ENCODE peak calls at places on chromosome 15, in nine cellular contexts. O is HCT116, K is astrocyte of the cerebellum, G is IMR-90, R is fibroblast of lung, T is OCI-LY7, P is adrenal gland, B is choroid plexus epithelial cell, H is foreskin fibroblast. X is an unnamed sample.

GRCh38 chr15:65937046-65937445 is 67.8 kb downstream of the RAB11A start:
- DNase-seq in O (no peak), K (no peak), G (no peak), R (no peak), T (no peak), P (no peak), B (no peak), H (no peak), X (no peak)

GRCh38 chr15:63572749-63573464 is 24.3 kb upstream of the FBXL22 start:
- DNase-seq in O (no peak), K (no peak), G (no peak), R (no peak), T (no peak), P (no peak), B (no peak), H (no peak), X (no peak)

GRCh38 chr15:80095959-80096358 is 36.5 kb downstream of the ZFAND6 start:
- DNase-seq in O (no peak), K (no peak), G (no peak), R (no peak), T (no peak), P (no peak), B (no peak), H (no peak), X (no peak)

GRCh38 chr15:49239105-49239504 is 69.1 kb downstream of the GALK2 start:
- DNase-seq in O (no peak), K (no peak), G (peak; percentile 33), R (no peak), T (no peak), P (no peak), B (no peak), H (no peak), X (no peak)

GRCh38 chr15:78080088-78080460 is 2.6 kb upstream of the TBC1D2B start:
- DNase-seq in O (no peak), K (no peak), G (no peak), R (no peak), T (no peak), P (no peak), B (no peak), H (no peak), X (no peak)

GRCh38 chr15:62450061-62450460 is 285.0 kb upstream of the C2CD4B start:
- DNase-seq in O (no peak), K (no peak), G (no peak), R (no peak), T (no peak), P (no peak), B (no peak), H (no peak), X (no peak)

GRCh38 chr15:71275098-71275497 is 159.8 kb downstream of the THSD4 start:
- DNase-seq in O (no peak), K (peak; percentile 70), G (peak; percentile 92), R (peak; percentile 69), T (no peak), P (no peak), B (peak; percentile 80), H (peak; percentile 91), X (peak; percentile 90)

GRCh38 chr15:48978638-48979037 is 14.9 kb upstream of the SHC4 start:
- DNase-seq in O (no peak), K (no peak), G (no peak), R (no peak), T (no peak), P (no peak), B (no peak), H (no peak), X (no peak)

GRCh38 chr15:82830427-82831173 is 21.2 kb downstream of the WHAMM start:
- DNase-seq in O (no peak), K (no peak), G (no peak), R (no peak), T (no peak), P (no peak), B (no peak), H (no peak), X (no peak)

GRCh38 chr15:82832601-82833209 is 23.3 kb downstream of the WHAMM start:
- DNase-seq in O (peak; percentile 64), K (peak; percentile 79), G (peak; percentile 93), R (peak; percentile 87), T (no peak), P (no peak), B (peak; percentile 86), H (peak; percentile 89), X (no peak)

GRCh38 chr15:82833283-82833682 is 23.9 kb downstream of the WHAMM start:
- DNase-seq in O (no peak), K (no peak), G (no peak), R (no peak), T (no peak), P (no peak), B (no peak), H (no peak), X (no peak)

GRCh38 chr15:82829234-82829633 is 19.8 kb downstream of the WHAMM start:
- DNase-seq in O (no peak), K (no peak), G (no peak), R (no peak), T (no peak), P (no peak), B (no peak), H (no peak), X (no peak)

DNA sequence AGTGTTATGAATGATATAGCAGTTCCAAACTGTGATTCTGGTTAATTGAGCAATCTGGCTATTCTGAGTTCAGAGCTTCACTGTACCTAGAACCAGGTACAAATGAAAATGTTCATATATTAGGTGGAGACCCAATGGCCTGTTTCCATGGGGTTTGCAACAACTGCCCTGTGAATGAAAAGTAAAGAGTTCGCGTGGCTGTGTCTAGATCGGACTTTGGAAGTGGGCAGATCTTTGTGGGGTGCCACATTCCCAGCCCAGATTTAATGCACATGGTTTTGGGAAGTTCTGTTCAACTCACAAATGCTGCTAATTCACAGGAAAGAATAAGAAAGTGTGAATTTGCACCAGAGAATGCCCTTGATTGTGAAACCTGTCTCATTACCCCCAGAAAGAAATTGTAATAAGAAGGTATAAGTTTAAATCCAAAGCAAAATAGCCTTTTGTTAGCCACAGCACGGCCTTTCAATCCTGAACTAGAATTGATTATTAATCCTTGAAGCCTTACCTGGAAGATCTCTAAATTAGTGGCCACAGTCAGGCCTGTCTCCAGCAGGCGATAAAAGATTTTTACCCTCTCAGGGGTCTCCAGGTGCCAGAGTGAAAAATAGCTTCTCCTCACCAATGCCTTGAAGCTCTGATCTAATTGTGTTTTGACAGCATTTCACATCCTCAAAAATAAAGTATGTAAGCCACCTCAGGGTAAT is 22.6 kb downstream of the WHAMM start:
- DNase-seq in O (no peak), K (no peak), G (no peak), R (no peak), T (no peak), P (no peak), B (no peak), H (no peak), X (no peak)
- H3K4me3 ChIP-seq in O (peak overlapping the region; percentile 28), K (no peak overlapping the region), G (no peak overlapping the region), R (no peak overlapping the region), T (no peak overlapping the region), P (no peak overlapping the region), B (no peak overlapping the region), H (no peak overlapping the region), X (no peak overlapping the region)

GRCh38 chr15:41930867-41931222 is 37.0 kb upstream of the SPTBN5 start:
- DNase-seq in O (no peak), K (no peak), G (no peak), R (no peak), T (no peak), P (no peak), B (no peak), H (no peak), X (no peak)

GRCh38 chr15:41930221-41930866 is 36.5 kb upstream of the SPTBN5 start:
- DNase-seq in O (peak; percentile 31), K (peak; percentile 94), G (peak; percentile 97), R (peak; percentile 97), T (no peak), P (peak; percentile 55), B (peak; percentile 87), H (peak; percentile 93), X (no peak)

GRCh38 chr15:41928100-41928499 is 34.2 kb upstream of the SPTBN5 start:
- DNase-seq in O (no peak), K (no peak), G (no peak), R (no peak), T (no peak), P (no peak), B (no peak), H (no peak), X (no peak)

GRCh38 chr15:41927516-41927915 is 33.7 kb upstream of the SPTBN5 start:
- DNase-seq in O (no peak), K (no peak), G (no peak), R (no peak), T (peak; percentile 42), P (no peak), B (no peak), H (no peak), X (peak; percentile 32)

DNA sequence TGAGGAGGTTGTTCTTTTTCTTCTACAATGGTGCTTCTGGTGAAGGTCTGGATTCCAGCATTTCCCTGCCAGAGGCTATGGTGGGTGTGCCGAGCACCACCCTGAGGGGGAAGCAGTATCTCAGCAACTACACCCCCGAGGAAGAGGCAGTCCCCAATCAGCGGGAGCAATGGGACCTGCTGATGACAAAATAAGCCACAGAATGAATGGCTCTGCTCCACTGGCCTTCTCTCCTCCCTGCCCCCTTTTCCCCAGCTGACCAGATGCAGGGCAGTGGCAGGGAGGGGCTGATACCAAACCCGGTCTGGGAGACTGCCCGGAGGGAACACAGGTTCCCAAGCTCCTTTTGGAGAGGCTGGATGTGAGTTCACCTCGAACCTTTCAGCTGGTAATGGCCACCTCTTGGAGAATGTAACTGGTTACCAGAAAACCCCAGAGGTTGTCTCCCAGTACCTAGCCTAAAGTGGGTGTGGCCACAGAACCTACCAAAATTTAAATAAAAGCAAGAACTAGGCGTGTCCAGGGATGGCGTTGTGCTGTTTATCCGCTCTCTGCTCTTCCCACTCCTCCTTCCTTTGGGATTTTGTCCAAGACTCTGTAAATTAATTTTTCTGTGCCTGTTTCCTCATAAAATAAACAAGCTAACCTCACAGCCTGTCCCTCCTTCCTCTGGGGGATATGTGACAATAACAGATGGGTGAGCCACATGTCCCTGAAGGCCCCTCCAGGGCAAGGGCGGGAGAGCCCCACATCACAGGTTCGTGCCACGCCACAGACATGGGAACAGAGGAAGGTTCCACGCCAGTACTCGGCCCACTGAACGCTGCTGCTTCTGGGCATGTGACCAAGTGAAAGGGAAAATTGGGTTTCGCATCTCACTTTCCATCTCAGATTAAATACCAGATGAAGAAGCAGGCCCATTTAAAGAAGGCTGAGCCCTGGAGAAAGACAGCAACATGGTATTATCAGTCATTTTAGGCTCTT is 35.1 kb upstream of the SPTBN5 start:
- DNase-seq in O (no peak), K (no peak), G (no peak), R (peak; percentile 42), T (no peak), P (no peak), B (no peak), H (peak; percentile 39), X (no peak)
- H3K4me3 ChIP-seq in O (no peak overlapping the region), K (no peak overlapping the region), G (no peak overlapping the region), R (no peak overlapping the region), T (no peak overlapping the region), P (no peak overlapping the region), B (no peak overlapping the region), H (no peak overlapping the region), X (no peak overlapping the region)

GRCh38 chr15:40098489-40099261 is 10.0 kb downstream of the BMF start:
- DNase-seq in O (no peak), K (peak; percentile 93), G (peak; percentile 98), R (peak; percentile 95), T (peak; percentile 89), P (peak; percentile 83), B (peak; percentile 96), H (peak; percentile 90), X (peak; percentile 73)

GRCh38 chr15:40097096-40097967 is 11.3 kb downstream of the BMF start:
- DNase-seq in O (no peak), K (no peak), G (no peak), R (no peak), T (no peak), P (no peak), B (no peak), H (no peak), X (no peak)

GRCh38 chr15:40100133-40100946 is 8.3 kb downstream of the BMF start:
- DNase-seq in O (no peak), K (no peak), G (no peak), R (no peak), T (no peak), P (no peak), B (no peak), H (no peak), X (no peak)

GRCh38 chr15:40096094-40096876 is 12.4 kb downstream of the BMF start:
- DNase-seq in O (no peak), K (no peak), G (no peak), R (no peak), T (peak; percentile 64), P (no peak), B (no peak), H (peak; percentile 28), X (no peak)

GRCh38 chr15:40097968-40098476 is 10.7 kb downstream of the BMF start:
- DNase-seq in O (no peak), K (no peak), G (no peak), R (peak; percentile 36), T (peak; percentile 70), P (peak; percentile 54), B (no peak), H (peak; percentile 47), X (no peak)
- H3K4me3 ChIP-seq in O (peak overlapping the region; percentile 48), K (no peak overlapping the region), G (no peak overlapping the region), R (no peak overlapping the region), T (peak overlapping the region; percentile 47), P (no peak overlapping the region), B (no peak overlapping the region), H (no peak overlapping the region), X (peak overlapping the region; percentile 67)

GRCh38 chr15:36161781-36162212 is 417.6 kb upstream of the CDIN1 start:
- DNase-seq in O (no peak), K (peak; percentile 68), G (no peak), R (peak; percentile 31), T (no peak), P (no peak), B (peak; percentile 59), H (peak; percentile 75), X (no peak)
- H3K4me3 ChIP-seq in O (no peak overlapping the region), K (no peak overlapping the region), G (no peak overlapping the region), R (no peak overlapping the region), T (no peak overlapping the region), P (no peak overlapping the region), B (no peak overlapping the region), H (no peak overlapping the region), X (no peak overlapping the region)